ENCODE peak calls at places on chromosomes 1 and 21, in nine cellular contexts. D is GM19239; P is COLO829; B is astrocyte of the cerebellum; L is glutamatergic neuron; K is vagina; S is epithelial cell of proximal tubule; A is effector CD4-positive, alpha-beta T cell; Z is stimulated activated CD4-positive, alpha-beta T cell treated with anti-CD3 and anti-CD28 coated beads, Interleukin-2, amount 100 ng/mL, for 24 hours. I is an unnamed sample.

GRCh38 chr1:36125129-36125991 is at the start of gene COL8A2:
- DNase-seq in D (no peak), P (no peak), B (no peak), L (no peak), K (no peak), S (no peak), A (no peak), Z (no peak), I (no peak)

GRCh38 chr1:234310460-234310817 is 62.8 kb upstream of the COA6 start:
- DNase-seq in D (no peak), P (no peak), B (no peak), L (no peak), K (no peak), S (no peak), A (no peak), Z (no peak), I (no peak)

GRCh38 chr21:15978158-15978805 is 248.5 kb downstream of the USP25 start:
- DNase-seq in D (no peak), P (peak; percentile 66), B (peak; percentile 93), L (no peak), K (no peak), S (no peak), A (no peak), Z (no peak), I (no peak)

GRCh38 chr1:93615201-93616150 is 66.2 kb downstream of the BCAR3 start:
- DNase-seq in D (peak; percentile 46), P (no peak), B (peak; percentile 70), L (peak; percentile 46), K (no peak), S (peak; percentile 51), A (no peak), Z (peak; percentile 70), I (no peak)

GRCh38 chr1:77834771-77835334 is 53.6 kb upstream of the NEXN start:
- DNase-seq in D (no peak), P (no peak), B (no peak), L (no peak), K (no peak), S (no peak), A (no peak), Z (no peak), I (no peak)

GRCh38 chr1:206582537-206583460 is 29.5 kb downstream of the EIF2D start:
- DNase-seq in D (no peak), P (no peak), B (no peak), L (no peak), K (no peak), S (no peak), A (no peak), Z (peak; percentile 66), I (no peak)

GRCh38 chr1:111906816-111907215 is 82.7 kb downstream of the KCND3 start:
- DNase-seq in D (no peak), P (no peak), B (no peak), L (no peak), K (no peak), S (no peak), A (no peak), Z (no peak), I (no peak)

GRCh38 chr1:6613361-6614018 is at the start of gene PHF13:
- DNase-seq in D (peak; percentile 100), P (peak; percentile 99), B (peak; percentile 98), L (peak; percentile 100), K (peak; percentile 99), S (peak; percentile 79), A (peak; percentile 99), Z (peak; percentile 100), I (peak; percentile 99)

I was measured in CD8-positive, alpha-beta T cell.